ENCODE peak calls at places on chromosomes 12 and 14, in ten cellular contexts. V is fibroblast of the aortic adventitia; X is A172; L is fibroblast of the conjunctiva; K is germinal center; U is stimulated activated CD8-positive, alpha-beta memory T cell treated with anti-CD3 and anti-CD28 coated beads, Interleukin-2, amount 100 ng/mL, for 1 hour; E is DMS153; Q is lung microvascular endothelial cell; R is activated T-helper 1 cell treated with Interleukin-2 at 50 U/mL for 16 hours; P is GM20000. F is an unnamed sample.

GRCh38 chr14:87264796-87265195 is 728.2 kb downstream of the GALC start:
- DNase-seq in V (no peak), X (no peak), L (no peak), K (no peak), U (no peak), E (no peak), Q (no peak), R (no peak), P (no peak), F (no peak)

GRCh38 chr12:132429932-132430643 is 59.9 kb upstream of the FBRSL1 start:
- DNase-seq in V (no peak), X (peak), L (no peak), K (peak), U (peak), E (peak), Q (no peak), R (peak), P (peak), F (no peak)

GRCh38 chr14:55103005-55103640 is 25.9 kb upstream of the LGALS3 start:
- DNase-seq in V (peak), X (peak), L (peak), K (no peak), U (no peak), E (peak), Q (peak), R (peak), P (no peak), F (peak)

GRCh38 chr14:76257111-76257803 is 105.5 kb downstream of the GPATCH2L start:
- DNase-seq in V (peak), X (no peak), L (peak), K (no peak), U (no peak), E (no peak), Q (no peak), R (no peak), P (no peak), F (no peak)

GRCh38 chr12:8077207-8077606 is 4.9 kb upstream of the NECAP1 start:
- DNase-seq in V (peak), X (peak), L (peak), K (no peak), U (no peak), E (no peak), Q (peak), R (no peak), P (no peak), F (peak)

GRCh38 chr12:67517181-67517887 is 131.2 kb upstream of the DYRK2 start:
- DNase-seq in V (peak), X (peak), L (no peak), K (no peak), U (no peak), E (no peak), Q (no peak), R (no peak), P (no peak), F (no peak)

GRCh38 chr12:53300187-53300586 is 692 bp downstream of the MYG1 start:
- DNase-seq in V (peak), X (peak), L (no peak), K (no peak), U (no peak), E (no peak), Q (peak), R (no peak), P (no peak), F (peak)

GRCh38 chr14:83347874-83348273 is 1814.2 kb upstream of the SEL1L start:
- DNase-seq in V (no peak), X (no peak), L (no peak), K (no peak), U (no peak), E (no peak), Q (no peak), R (no peak), P (no peak), F (no peak)

GRCh38 chr14:102873546-102874061 is 48.9 kb upstream of the AMN start:
- DNase-seq in V (no peak), X (no peak), L (no peak), K (no peak), U (no peak), E (no peak), Q (no peak), R (no peak), P (no peak), F (no peak)

GRCh38 chr12:30064906-30065305 is 281.2 kb upstream of the TMTC1 start:
- DNase-seq in V (no peak), X (no peak), L (no peak), K (no peak), U (no peak), E (no peak), Q (no peak), R (no peak), P (no peak), F (no peak)

GRCh38 chr12:105219261-105220018 is 16.5 kb downstream of the APPL2 start:
- DNase-seq in V (peak), X (no peak), L (no peak), K (no peak), U (no peak), E (no peak), Q (no peak), R (no peak), P (no peak), F (no peak)

GRCh38 chr12:238736-239398 is 23.8 kb downstream of the SLC6A13 start:
- DNase-seq in V (no peak), X (no peak), L (no peak), K (no peak), U (no peak), E (no peak), Q (no peak), R (no peak), P (no peak), F (no peak)

GRCh38 chr12:124167141-124167540 is 127.8 kb upstream of the RFLNA start:
- DNase-seq in V (no peak), X (no peak), L (no peak), K (no peak), U (no peak), E (no peak), Q (no peak), R (no peak), P (no peak), F (no peak)

GRCh38 chr14:92676031-92676430 is 72.4 kb downstream of the LGMN start:
- DNase-seq in V (no peak), X (no peak), L (no peak), K (no peak), U (no peak), E (no peak), Q (no peak), R (no peak), P (no peak), F (no peak)

GRCh38 chr12:123363385-123363742 is 1.3 kb downstream of the SBNO1 start:
- DNase-seq in V (peak), X (no peak), L (no peak), K (peak), U (no peak), E (no peak), Q (no peak), R (no peak), P (peak), F (no peak)

GRCh38 chr12:131905081-131905639 is 10.7 kb downstream of the ULK1 start:
- DNase-seq in V (no peak), X (no peak), L (no peak), K (no peak), U (no peak), E (no peak), Q (no peak), R (no peak), P (no peak), F (no peak)

GRCh38 chr14:23665302-23666016 is 29.3 kb downstream of the DHRS2 start:
- DNase-seq in V (no peak), X (no peak), L (no peak), K (no peak), U (no peak), E (no peak), Q (no peak), R (no peak), P (no peak), F (no peak)